ENCODE peak calls at places on chromosomes 7 and 10, in eight cellular contexts. G is GM23248; B is vagina; Q is activated CD4-positive, alpha-beta T cell treated with anti-CD3 and anti-CD28 coated beads, Interleukin-2, amount 50 U/mL, for 48 hours; V is LHCN-M2; N is upper lobe of right lung; F is caudate nucleus; E is pulmonary artery endothelial cell. J is an unnamed sample.

GRCh38 chr10:11509036-11509435 is 102.4 kb downstream of the USP6NL start:
- DNase-seq in N (no peak), V (no peak), Q (no peak), G (no peak), F (no peak), E (no peak), B (no peak), J (no peak)

GRCh38 chr7:92781117-92781720 is 55.2 kb downstream of the CDK6 start:
- DNase-seq in V (peak), F (peak), E (peak), Q (no peak), G (no peak), B (no peak), N (no peak), J (no peak)

GRCh38 chr7:90766814-90767564 is 170.9 kb downstream of the CDK14 start:
- DNase-seq in G (peak), B (no peak), V (no peak), E (no peak), F (no peak), Q (no peak), N (no peak), J (peak)

GRCh38 chr10:78456649-78457400 is 423.2 kb downstream of the RPS24 start:
- DNase-seq in B (no peak), F (no peak), E (no peak), G (no peak), N (no peak), Q (no peak), V (no peak), J (no peak)

GRCh38 chr10:88293073-88293472 is 290.0 kb downstream of the RNLS start:
- DNase-seq in V (no peak), G (no peak), B (no peak), Q (no peak), E (no peak), N (no peak), F (no peak), J (no peak)

GRCh38 chr7:154767194-154767593 is 235.7 kb downstream of the PAXIP1 start:
- DNase-seq in V (no peak), G (no peak), F (no peak), Q (no peak), N (no peak), B (no peak), E (no peak), J (no peak)

GRCh38 chr7:91416485-91416884 is 152.3 kb downstream of the FZD1 start:
- DNase-seq in V (no peak), G (no peak), Q (no peak), N (no peak), F (no peak), E (no peak), B (no peak), J (no peak)

GRCh38 chr10:27660705-27661104 is 84.9 kb downstream of the MKX start:
- DNase-seq in E (no peak), V (no peak), G (no peak), N (no peak), B (no peak), Q (no peak), F (no peak), J (no peak)

GRCh38 chr10:98486421-98486820 is 39.7 kb upstream of the HPS1 start:
- DNase-seq in E (no peak), F (no peak), B (no peak), N (no peak), V (peak), Q (no peak), G (peak), J (no peak)

GRCh38 chr7:36851382-36851781 is 127.1 kb upstream of the AOAH start:
- DNase-seq in V (no peak), E (no peak), F (no peak), N (no peak), G (no peak), Q (no peak), B (no peak), J (no peak)

GRCh38 chr10:62224606-62225005 is 44.0 kb downstream of the RTKN2 start:
- DNase-seq in F (no peak), N (no peak), E (no peak), V (peak), G (peak), Q (no peak), B (no peak), J (no peak)

GRCh38 chr10:121553861-121554264 is 44.4 kb downstream of the FGFR2 start:
- DNase-seq in V (no peak), F (no peak), B (no peak), E (no peak), G (no peak), N (no peak), Q (no peak), J (no peak)

GRCh38 chr7:1706721-1707613 is 36.9 kb downstream of the ELFN1 start:
- DNase-seq in N (peak), V (no peak), F (no peak), G (no peak), Q (no peak), E (no peak), B (no peak), J (no peak)

GRCh38 chr10:98272245-98272644 is 4.3 kb upstream of the LOXL4 start:
- DNase-seq in Q (no peak), V (no peak), G (no peak), B (no peak), E (no peak), N (no peak), F (no peak), J (no peak)

GRCh38 chr7:140631006-140631405 is 9.6 kb downstream of the DENND2A start:
- DNase-seq in N (no peak), E (no peak), V (no peak), F (no peak), B (no peak), Q (no peak), G (no peak), J (no peak)

GRCh38 chr7:36653671-36654355 is 70.5 kb downstream of the AOAH start:
- DNase-seq in N (no peak), F (no peak), E (no peak), V (peak), Q (no peak), G (peak), B (no peak), J (no peak)

GRCh38 chr10:21696302-21696701 is 162.3 kb downstream of the MLLT10 start:
- DNase-seq in Q (no peak), E (no peak), G (no peak), F (no peak), V (no peak), N (no peak), B (no peak), J (no peak)

GRCh38 chr7:21773326-21773725 is 172.4 kb downstream of the CDCA7L start:
- DNase-seq in Q (no peak), N (no peak), F (no peak), G (no peak), B (no peak), E (no peak), V (no peak), J (no peak)